ENCODE peak calls at places on chromosomes 16 and 17, in seven cellular contexts. Y, K, J, T, E, N and U are unnamed samples.

GRCh38 chr16:86863609-86864008 is 285.3 kb downstream of the FOXL1 start:
- DNase-seq in Y (no peak), K (no peak), E (no peak), T (no peak), N (no peak), J (no peak), U (no peak)

GRCh38 chr16:87249425-87249824 is 67.8 kb downstream of the C16orf95 start:
- DNase-seq in Y (no peak), E (no peak), K (no peak), N (no peak), T (no peak), J (no peak), U (no peak)

GRCh38 chr17:47829870-47830269 is 1.5 kb downstream of the MRPL10 start:
- DNase-seq in T (no peak), Y (no peak), N (no peak), E (no peak), J (no peak), K (no peak), U (no peak)

GRCh38 chr17:65293584-65294183 is 156.5 kb downstream of the RGS9 start:
- DNase-seq in J (no peak), T (no peak), K (no peak), Y (no peak), N (no peak), E (no peak), U (no peak)

GRCh38 chr16:19898924-19899604 is 14.4 kb upstream of the GPRC5B start:
- DNase-seq in E (no peak), K (peak), Y (no peak), T (peak), J (peak), N (peak), U (no peak)

GRCh38 chr17:2238432-2239169 is 65.0 kb downstream of the SMG6 start:
- DNase-seq in J (no peak), E (no peak), T (peak), N (no peak), Y (no peak), K (peak), U (peak)

GRCh38 chr16:74034862-74035261 is 261.8 kb upstream of the PSMD7 start:
- DNase-seq in N (peak), T (no peak), K (peak), E (no peak), Y (no peak), J (peak), U (no peak)

GRCh38 chr16:81940781-81941560 is 70.3 kb downstream of the SDR42E1 start:
- DNase-seq in K (peak), J (peak), N (peak), T (no peak), E (no peak), Y (no peak), U (no peak)

GRCh38 chr16:68884867-68885266 is 41.5 kb downstream of the TANGO6 start:
- DNase-seq in E (no peak), K (peak), Y (no peak), J (no peak), T (no peak), N (no peak), U (no peak)

GRCh38 chr16:58393138-58393504 is 850 bp downstream of the GINS3 start:
- DNase-seq in T (no peak), N (peak), E (no peak), J (no peak), K (no peak), Y (no peak), U (no peak)

GRCh38 chr17:1625053-1625452 is 3.6 kb downstream of the SLC43A2 start:
- DNase-seq in T (no peak), N (no peak), Y (no peak), J (no peak), K (peak), E (no peak), U (no peak)

GRCh38 chr17:58120195-58120822 is 27.9 kb upstream of the OR4D1 start:
- DNase-seq in J (peak), E (no peak), T (peak), Y (no peak), K (peak), N (no peak), U (no peak)

GRCh38 chr17:76383645-76384221 is 676 bp upstream of the SPHK1 start:
- DNase-seq in E (peak), N (peak), Y (peak), T (peak), K (peak), J (peak), U (peak)

GRCh38 chr17:50207318-50207717 is 5.9 kb upstream of the COL1A1 start:
- DNase-seq in T (no peak), Y (peak), E (peak), N (no peak), K (no peak), J (no peak), U (no peak)

DNA sequence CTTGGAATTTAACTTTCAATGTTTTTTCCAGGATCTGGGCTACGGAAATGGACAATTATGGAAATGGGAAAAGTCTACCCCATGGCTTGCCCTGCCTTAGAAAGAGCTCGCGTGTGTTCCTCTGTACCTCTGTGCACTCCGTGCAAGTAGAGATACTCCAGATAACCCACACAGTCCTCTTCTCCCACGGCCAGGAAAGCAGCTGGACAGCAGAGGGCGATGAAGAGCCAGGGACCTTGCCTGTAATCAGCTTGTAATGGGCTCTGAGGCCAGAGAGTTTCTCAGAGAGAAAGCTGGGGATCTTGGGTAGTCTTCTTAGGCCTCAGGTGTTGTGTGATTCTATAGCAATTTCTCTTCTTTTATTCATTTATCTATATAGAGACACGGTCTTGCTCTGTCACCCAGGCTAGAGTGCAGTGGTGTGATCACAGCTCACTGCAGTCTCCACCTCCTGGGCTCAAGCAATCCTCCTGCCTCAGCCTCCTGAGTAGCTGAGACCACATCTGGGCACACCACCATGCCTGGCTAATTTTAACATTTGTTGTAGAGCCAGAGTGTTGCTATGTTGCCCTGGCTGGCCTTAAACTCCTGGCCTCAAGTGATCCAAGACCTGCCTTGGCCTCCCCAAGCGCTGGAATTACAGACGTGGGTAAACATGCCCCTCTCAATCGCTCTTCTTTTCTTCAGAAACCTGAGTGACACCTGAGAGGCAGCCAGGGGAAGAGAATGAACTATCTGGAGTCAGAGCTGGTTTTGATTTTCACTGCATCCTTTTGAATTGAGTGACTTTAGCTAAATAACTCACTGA is 2.3 kb upstream of the SOCS7 start:
- DNase-seq in T (peak), E (peak), K (peak), J (peak), Y (peak), N (peak), U (peak)
- TF ChIP-seq CTCF in T (peak), E (peak), K (peak), J (peak), Y (peak), N (peak), U (peak)

GRCh38 chr17:41665566-41666335 is 22.9 kb upstream of the EIF1 start:
- DNase-seq in T (peak), K (peak), E (peak), J (peak), Y (peak), N (peak), U (peak)
- TF ChIP-seq POLR2A in T (peak), K (no peak), E (peak), J (no peak), Y (peak), N (peak), U (peak)

GRCh38 chr16:71754652-71755051 is 30.2 kb upstream of the PHLPP2 start:
- DNase-seq in E (no peak), N (no peak), K (no peak), J (no peak), Y (no peak), T (no peak), U (no peak)
- H3K27ac ChIP-seq in E (no peak), N (no peak), K (no peak), J (no peak), Y (no peak), T (no peak), U (no peak)

GRCh38 chr16:71501562-71501961 is 12.4 kb upstream of the ZNF19 start:
- DNase-seq in Y (no peak), E (no peak), K (no peak), J (no peak), T (no peak), N (no peak), U (no peak)
- TF ChIP-seq CTCF in Y (no peak), E (no peak), K (no peak), J (no peak), T (no peak), N (no peak), U (no peak)

DNA sequence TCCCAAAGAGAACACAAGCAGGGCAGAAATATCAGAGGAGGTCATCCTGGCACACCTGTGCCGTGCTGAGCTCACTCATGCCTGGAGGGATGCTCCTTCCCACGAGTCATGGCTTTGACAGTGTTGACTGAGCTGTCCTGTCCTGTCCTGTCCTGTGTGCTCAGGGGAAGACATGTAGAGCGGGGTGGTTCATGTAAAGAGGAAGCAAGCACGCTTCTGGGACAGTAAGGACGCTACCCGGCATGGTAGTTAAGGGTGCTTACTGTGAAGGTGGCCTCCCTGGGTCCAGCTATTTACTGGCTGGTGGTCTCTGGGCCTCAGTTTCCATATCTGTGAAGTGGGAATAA is 394 bp downstream of the LGALS9 start:
- DNase-seq in E (no peak), J (no peak), Y (no peak), K (no peak), T (no peak), N (no peak), U (no peak)
- TF ChIP-seq POLR2A in E (no peak), J (no peak), Y (no peak), K (no peak), T (no peak), N (no peak), U (no peak)

GRCh38 chr16:79379083-79379482 is 221.5 kb downstream of the MAF start:
- DNase-seq in N (no peak), K (no peak), E (no peak), Y (no peak), J (no peak), T (no peak), U (peak)
- H3K27ac ChIP-seq in N (no peak), K (no peak), E (no peak), Y (no peak), J (no peak), T (no peak), U (no peak)

DNA sequence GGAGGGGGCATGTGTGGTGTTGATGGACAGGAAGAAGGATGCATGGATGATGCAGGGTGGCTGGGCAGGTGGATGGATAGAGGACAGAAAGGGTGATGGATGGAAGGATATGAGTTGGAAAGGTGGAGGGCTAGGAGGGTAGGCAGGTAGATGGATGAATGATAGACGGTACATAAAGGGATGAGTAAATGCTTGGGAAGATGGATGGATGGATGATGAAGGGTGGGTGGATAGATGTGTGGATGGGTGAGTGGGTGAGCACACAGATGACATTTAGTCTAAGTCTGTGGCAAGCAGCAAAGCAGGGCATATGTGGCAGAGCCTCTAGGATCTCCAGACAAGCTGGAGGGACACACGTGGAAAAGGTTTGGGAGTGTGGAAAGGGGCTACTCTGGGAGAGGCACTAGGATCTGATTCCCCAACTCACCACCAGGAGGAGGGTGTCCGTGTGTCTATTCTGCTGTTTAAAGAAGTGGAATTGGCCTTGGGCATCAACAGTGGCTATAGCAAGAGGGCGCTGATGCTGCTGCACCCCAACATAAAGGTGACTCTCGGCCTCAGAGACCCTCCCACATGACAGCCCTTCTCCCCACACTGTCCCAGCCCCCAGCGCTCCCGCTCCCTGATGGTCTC is 8.2 kb downstream of the PLD2 start:
- DNase-seq in J (no peak), K (no peak), T (no peak), E (no peak), Y (no peak), N (peak), U (no peak)
- TF ChIP-seq CTCF in J (no peak), K (peak), T (no peak), E (no peak), Y (no peak), N (no peak), U (no peak)